ENCODE peak calls at places on chromosome 18, in seven cellular contexts. One of them, this sample, is unnamed.

GRCh38 chr18:37341016-37341415 is 224.6 kb downstream of the CELF4 start:
- DNase-seq in germinal center: no peak
- DNase-seq in omental fat pad: no peak
- DNase-seq in cerebellar nuclear complex: no peak
- DNase-seq in astrocyte of the spinal cord: no peak
- DNase-seq in DMS79 treated with DMSO at 0.1 percent for 48 hours: no peak
- DNase-seq in astrocyte of the cerebellum: no peak
- DNase-seq in this sample: no peak

GRCh38 chr18:31954349-31954748 is 11.4 kb upstream of the TRAPPC8 start:
- DNase-seq in cerebellar nuclear complex: no peak
- DNase-seq in astrocyte of the cerebellum: no peak
- DNase-seq in omental fat pad: no peak
- DNase-seq in DMS79 treated with DMSO at 0.1 percent for 48 hours: no peak
- DNase-seq in astrocyte of the spinal cord: no peak
- DNase-seq in germinal center: no peak
- DNase-seq in this sample: no peak

GRCh38 chr18:42340423-42341009 is 385.5 kb downstream of the PIK3C3 start:
- DNase-seq in astrocyte of the cerebellum: no peak
- DNase-seq in omental fat pad: no peak
- DNase-seq in cerebellar nuclear complex: no peak
- DNase-seq in germinal center: no peak
- DNase-seq in DMS79 treated with DMSO at 0.1 percent for 48 hours: no peak
- DNase-seq in astrocyte of the spinal cord: no peak
- DNase-seq in this sample: no peak

GRCh38 chr18:36901277-36901701 is 72.4 kb downstream of the KIAA1328 start:
- DNase-seq in astrocyte of the spinal cord: peak
- DNase-seq in omental fat pad: no peak
- DNase-seq in DMS79 treated with DMSO at 0.1 percent for 48 hours: no peak
- DNase-seq in germinal center: no peak
- DNase-seq in cerebellar nuclear complex: no peak
- DNase-seq in astrocyte of the cerebellum: peak
- DNase-seq in this sample: no peak

GRCh38 chr18:9475643-9476580 is 599 bp downstream of the RALBP1 start:
- DNase-seq in DMS79 treated with DMSO at 0.1 percent for 48 hours: peak
- DNase-seq in germinal center: peak
- DNase-seq in cerebellar nuclear complex: no peak
- DNase-seq in astrocyte of the spinal cord: peak
- DNase-seq in astrocyte of the cerebellum: no peak
- DNase-seq in omental fat pad: no peak
- DNase-seq in this sample: no peak

GRCh38 chr18:48781041-48781989 is 169.4 kb downstream of the SMAD7 start:
- DNase-seq in DMS79 treated with DMSO at 0.1 percent for 48 hours: no peak
- DNase-seq in astrocyte of the cerebellum: no peak
- DNase-seq in cerebellar nuclear complex: no peak
- DNase-seq in germinal center: no peak
- DNase-seq in omental fat pad: peak
- DNase-seq in astrocyte of the spinal cord: peak
- DNase-seq in this sample: peak

GRCh38 chr18:59109375-59109774 is 30.3 kb upstream of the SEC11C start:
- DNase-seq in astrocyte of the cerebellum: no peak
- DNase-seq in DMS79 treated with DMSO at 0.1 percent for 48 hours: no peak
- DNase-seq in omental fat pad: no peak
- DNase-seq in germinal center: no peak
- DNase-seq in astrocyte of the spinal cord: no peak
- DNase-seq in cerebellar nuclear complex: no peak
- DNase-seq in this sample: no peak

GRCh38 chr18:9319333-9319732 is 15.2 kb upstream of the TWSG1 start:
- DNase-seq in DMS79 treated with DMSO at 0.1 percent for 48 hours: no peak
- DNase-seq in germinal center: no peak
- DNase-seq in omental fat pad: no peak
- DNase-seq in astrocyte of the cerebellum: no peak
- DNase-seq in cerebellar nuclear complex: no peak
- DNase-seq in astrocyte of the spinal cord: no peak
- DNase-seq in this sample: no peak

GRCh38 chr18:13539050-13539449 is 187.3 kb downstream of the FAM210A start:
- DNase-seq in astrocyte of the cerebellum: no peak
- DNase-seq in omental fat pad: no peak
- DNase-seq in astrocyte of the spinal cord: no peak
- DNase-seq in germinal center: peak
- DNase-seq in DMS79 treated with DMSO at 0.1 percent for 48 hours: peak
- DNase-seq in cerebellar nuclear complex: no peak
- DNase-seq in this sample: no peak

GRCh38 chr18:66156946-66157687 is 406.3 kb downstream of the CDH7 start:
- DNase-seq in germinal center: no peak
- DNase-seq in astrocyte of the cerebellum: no peak
- DNase-seq in DMS79 treated with DMSO at 0.1 percent for 48 hours: no peak
- DNase-seq in cerebellar nuclear complex: no peak
- DNase-seq in omental fat pad: no peak
- DNase-seq in astrocyte of the spinal cord: no peak
- DNase-seq in this sample: no peak

GRCh38 chr18:65279668-65280305 is 471.0 kb upstream of the CDH7 start:
- DNase-seq in DMS79 treated with DMSO at 0.1 percent for 48 hours: no peak
- DNase-seq in germinal center: no peak
- DNase-seq in cerebellar nuclear complex: no peak
- DNase-seq in astrocyte of the cerebellum: no peak
- DNase-seq in omental fat pad: no peak
- DNase-seq in astrocyte of the spinal cord: no peak
- DNase-seq in this sample: no peak

GRCh38 chr18:71529708-71530303 is 1014.3 kb downstream of the CBLN2 start:
- DNase-seq in cerebellar nuclear complex: no peak
- DNase-seq in DMS79 treated with DMSO at 0.1 percent for 48 hours: no peak
- DNase-seq in astrocyte of the spinal cord: peak
- DNase-seq in omental fat pad: no peak
- DNase-seq in astrocyte of the cerebellum: peak
- DNase-seq in germinal center: no peak
- DNase-seq in this sample: no peak

GRCh38 chr18:41751161-41751560 is 203.9 kb upstream of the PIK3C3 start:
- DNase-seq in cerebellar nuclear complex: no peak
- DNase-seq in astrocyte of the spinal cord: no peak
- DNase-seq in DMS79 treated with DMSO at 0.1 percent for 48 hours: no peak
- DNase-seq in omental fat pad: no peak
- DNase-seq in germinal center: no peak
- DNase-seq in astrocyte of the cerebellum: no peak
- DNase-seq in this sample: no peak

GRCh38 chr18:55096261-55097026 is 137.2 kb upstream of the CCDC68 start:
- DNase-seq in DMS79 treated with DMSO at 0.1 percent for 48 hours: no peak
- DNase-seq in astrocyte of the spinal cord: peak
- DNase-seq in omental fat pad: no peak
- DNase-seq in cerebellar nuclear complex: no peak
- DNase-seq in astrocyte of the cerebellum: no peak
- DNase-seq in germinal center: peak
- DNase-seq in this sample: no peak

GRCh38 chr18:45962866-45963265 is 4.3 kb downstream of the EPG5 start:
- DNase-seq in astrocyte of the spinal cord: peak
- DNase-seq in DMS79 treated with DMSO at 0.1 percent for 48 hours: no peak
- DNase-seq in astrocyte of the cerebellum: no peak
- DNase-seq in germinal center: no peak
- DNase-seq in cerebellar nuclear complex: no peak
- DNase-seq in omental fat pad: no peak
- DNase-seq in this sample: no peak

GRCh38 chr18:76495435-76496199 is 575 bp upstream of the ZNF516 start:
- DNase-seq in astrocyte of the cerebellum: no peak
- DNase-seq in astrocyte of the spinal cord: peak
- DNase-seq in omental fat pad: no peak
- DNase-seq in cerebellar nuclear complex: no peak
- DNase-seq in DMS79 treated with DMSO at 0.1 percent for 48 hours: peak
- DNase-seq in germinal center: peak
- DNase-seq in this sample: no peak

GRCh38 chr18:62396381-62396780 is 71.3 kb downstream of the TNFRSF11A start:
- DNase-seq in germinal center: no peak
- DNase-seq in astrocyte of the cerebellum: no peak
- DNase-seq in astrocyte of the spinal cord: no peak
- DNase-seq in cerebellar nuclear complex: no peak
- DNase-seq in omental fat pad: no peak
- DNase-seq in DMS79 treated with DMSO at 0.1 percent for 48 hours: no peak
- DNase-seq in this sample: no peak

GRCh38 chr18:28313602-28314001 is 136.7 kb upstream of the CDH2 start:
- DNase-seq in astrocyte of the cerebellum: no peak
- DNase-seq in DMS79 treated with DMSO at 0.1 percent for 48 hours: no peak
- DNase-seq in cerebellar nuclear complex: no peak
- DNase-seq in astrocyte of the spinal cord: no peak
- DNase-seq in germinal center: no peak
- DNase-seq in omental fat pad: no peak
- DNase-seq in this sample: no peak

GRCh38 chr18:45670281-45670962 is 53.6 kb upstream of the SLC14A1 start:
- DNase-seq in astrocyte of the spinal cord: no peak
- DNase-seq in DMS79 treated with DMSO at 0.1 percent for 48 hours: peak
- DNase-seq in cerebellar nuclear complex: no peak
- DNase-seq in omental fat pad: no peak
- DNase-seq in astrocyte of the cerebellum: no peak
- DNase-seq in germinal center: no peak
- DNase-seq in this sample: no peak

GRCh38 chr18:25594351-25594750 is 242.4 kb upstream of the ZNF521 start:
- DNase-seq in cerebellar nuclear complex: no peak
- DNase-seq in omental fat pad: no peak
- DNase-seq in DMS79 treated with DMSO at 0.1 percent for 48 hours: no peak
- DNase-seq in astrocyte of the cerebellum: no peak
- DNase-seq in germinal center: no peak
- DNase-seq in astrocyte of the spinal cord: no peak
- DNase-seq in this sample: no peak

GRCh38 chr18:54222922-54223567 is 1.4 kb downstream of the MBD2 start:
- DNase-seq in omental fat pad: no peak
- DNase-seq in cerebellar nuclear complex: no peak
- DNase-seq in germinal center: no peak
- DNase-seq in astrocyte of the cerebellum: no peak
- DNase-seq in DMS79 treated with DMSO at 0.1 percent for 48 hours: peak
- DNase-seq in astrocyte of the spinal cord: no peak
- DNase-seq in this sample: no peak

GRCh38 chr18:69725009-69725408 is 222.7 kb downstream of the CD226 start:
- DNase-seq in astrocyte of the spinal cord: no peak
- DNase-seq in omental fat pad: no peak
- DNase-seq in germinal center: no peak
- DNase-seq in astrocyte of the cerebellum: no peak
- DNase-seq in DMS79 treated with DMSO at 0.1 percent for 48 hours: no peak
- DNase-seq in cerebellar nuclear complex: no peak
- DNase-seq in this sample: peak

GRCh38 chr18:8629602-8630001 is 20.4 kb downstream of the RAB12 start:
- DNase-seq in DMS79 treated with DMSO at 0.1 percent for 48 hours: no peak
- DNase-seq in germinal center: no peak
- DNase-seq in astrocyte of the cerebellum: no peak
- DNase-seq in astrocyte of the spinal cord: no peak
- DNase-seq in omental fat pad: no peak
- DNase-seq in cerebellar nuclear complex: no peak
- DNase-seq in this sample: no peak

GRCh38 chr18:9746958-9747357 is 38.9 kb downstream of the RAB31 start:
- DNase-seq in astrocyte of the spinal cord: no peak
- DNase-seq in DMS79 treated with DMSO at 0.1 percent for 48 hours: no peak
- DNase-seq in germinal center: no peak
- DNase-seq in cerebellar nuclear complex: no peak
- DNase-seq in omental fat pad: no peak
- DNase-seq in astrocyte of the cerebellum: no peak
- DNase-seq in this sample: no peak

GRCh38 chr18:48931680-48932461 is 18.9 kb downstream of the SMAD7 start:
- DNase-seq in germinal center: no peak
- DNase-seq in astrocyte of the cerebellum: no peak
- DNase-seq in cerebellar nuclear complex: no peak
- DNase-seq in DMS79 treated with DMSO at 0.1 percent for 48 hours: no peak
- DNase-seq in astrocyte of the spinal cord: no peak
- DNase-seq in omental fat pad: no peak
- DNase-seq in this sample: no peak

GRCh38 chr18:13137939-13138821 is 80.4 kb upstream of the LDLRAD4 start:
- DNase-seq in germinal center: peak
- DNase-seq in astrocyte of the spinal cord: no peak
- DNase-seq in DMS79 treated with DMSO at 0.1 percent for 48 hours: no peak
- DNase-seq in cerebellar nuclear complex: no peak
- DNase-seq in omental fat pad: peak
- DNase-seq in astrocyte of the cerebellum: no peak
- DNase-seq in this sample: no peak

GRCh38 chr18:67194886-67195285 is 321.6 kb downstream of the DSEL start:
- DNase-seq in germinal center: no peak
- DNase-seq in astrocyte of the spinal cord: no peak
- DNase-seq in astrocyte of the cerebellum: no peak
- DNase-seq in cerebellar nuclear complex: no peak
- DNase-seq in DMS79 treated with DMSO at 0.1 percent for 48 hours: no peak
- DNase-seq in omental fat pad: no peak
- DNase-seq in this sample: no peak

GRCh38 chr18:9874730-9875129 is 11.0 kb upstream of the TXNDC2 start:
- DNase-seq in germinal center: no peak
- DNase-seq in omental fat pad: no peak
- DNase-seq in astrocyte of the spinal cord: no peak
- DNase-seq in astrocyte of the cerebellum: no peak
- DNase-seq in DMS79 treated with DMSO at 0.1 percent for 48 hours: no peak
- DNase-seq in cerebellar nuclear complex: no peak
- DNase-seq in this sample: no peak

GRCh38 chr18:40110455-40110854 is 1844.6 kb upstream of the PIK3C3 start:
- DNase-seq in omental fat pad: no peak
- DNase-seq in DMS79 treated with DMSO at 0.1 percent for 48 hours: no peak
- DNase-seq in cerebellar nuclear complex: no peak
- DNase-seq in astrocyte of the cerebellum: no peak
- DNase-seq in germinal center: no peak
- DNase-seq in astrocyte of the spinal cord: no peak
- DNase-seq in this sample: no peak

GRCh38 chr18:46322411-46322891 is 218.3 kb downstream of the HAUS1 start:
- DNase-seq in cerebellar nuclear complex: no peak
- DNase-seq in omental fat pad: no peak
- DNase-seq in germinal center: no peak
- DNase-seq in DMS79 treated with DMSO at 0.1 percent for 48 hours: no peak
- DNase-seq in astrocyte of the spinal cord: no peak
- DNase-seq in astrocyte of the cerebellum: no peak
- DNase-seq in this sample: no peak

GRCh38 chr18:32612651-32613050 is 142.0 kb upstream of the GAREM1 start:
- DNase-seq in omental fat pad: no peak
- DNase-seq in germinal center: no peak
- DNase-seq in cerebellar nuclear complex: no peak
- DNase-seq in DMS79 treated with DMSO at 0.1 percent for 48 hours: peak
- DNase-seq in astrocyte of the cerebellum: peak
- DNase-seq in astrocyte of the spinal cord: no peak
- DNase-seq in this sample: no peak

GRCh38 chr18:7394041-7394440 is 163.2 kb downstream of the LRRC30 start:
- DNase-seq in astrocyte of the cerebellum: no peak
- DNase-seq in omental fat pad: no peak
- DNase-seq in germinal center: no peak
- DNase-seq in cerebellar nuclear complex: no peak
- DNase-seq in DMS79 treated with DMSO at 0.1 percent for 48 hours: no peak
- DNase-seq in astrocyte of the spinal cord: no peak
- DNase-seq in this sample: no peak

GRCh38 chr18:48324651-48325050 is 84.5 kb downstream of the ZBTB7C start:
- DNase-seq in germinal center: no peak
- DNase-seq in DMS79 treated with DMSO at 0.1 percent for 48 hours: peak
- DNase-seq in astrocyte of the cerebellum: no peak
- DNase-seq in cerebellar nuclear complex: no peak
- DNase-seq in astrocyte of the spinal cord: no peak
- DNase-seq in omental fat pad: no peak
- DNase-seq in this sample: no peak

GRCh38 chr18:9876867-9877654 is 8.7 kb upstream of the TXNDC2 start:
- DNase-seq in DMS79 treated with DMSO at 0.1 percent for 48 hours: no peak
- DNase-seq in germinal center: no peak
- DNase-seq in omental fat pad: no peak
- DNase-seq in cerebellar nuclear complex: no peak
- DNase-seq in astrocyte of the spinal cord: peak
- DNase-seq in astrocyte of the cerebellum: peak
- DNase-seq in this sample: no peak

GRCh38 chr18:55013685-55014084 is 54.4 kb upstream of the CCDC68 start:
- DNase-seq in astrocyte of the cerebellum: no peak
- DNase-seq in astrocyte of the spinal cord: no peak
- DNase-seq in germinal center: no peak
- DNase-seq in DMS79 treated with DMSO at 0.1 percent for 48 hours: no peak
- DNase-seq in cerebellar nuclear complex: no peak
- DNase-seq in omental fat pad: no peak
- DNase-seq in this sample: no peak

GRCh38 chr18:31402026-31402373 is 25.4 kb downstream of the DSG4 start:
- DNase-seq in astrocyte of the cerebellum: no peak
- DNase-seq in DMS79 treated with DMSO at 0.1 percent for 48 hours: no peak
- DNase-seq in omental fat pad: no peak
- DNase-seq in cerebellar nuclear complex: no peak
- DNase-seq in astrocyte of the spinal cord: no peak
- DNase-seq in germinal center: no peak
- DNase-seq in this sample: no peak

GRCh38 chr18:240175-240574 is 27.7 kb downstream of the THOC1 start:
- DNase-seq in germinal center: no peak
- DNase-seq in astrocyte of the spinal cord: no peak
- DNase-seq in omental fat pad: no peak
- DNase-seq in cerebellar nuclear complex: no peak
- DNase-seq in astrocyte of the cerebellum: no peak
- DNase-seq in DMS79 treated with DMSO at 0.1 percent for 48 hours: no peak
- DNase-seq in this sample: no peak

GRCh38 chr18:7749510-7749981 is 182.4 kb downstream of the PTPRM start:
- DNase-seq in DMS79 treated with DMSO at 0.1 percent for 48 hours: no peak
- DNase-seq in germinal center: no peak
- DNase-seq in astrocyte of the cerebellum: no peak
- DNase-seq in omental fat pad: no peak
- DNase-seq in cerebellar nuclear complex: no peak
- DNase-seq in astrocyte of the spinal cord: no peak
- DNase-seq in this sample: no peak